ENCODE peak calls at places on chromosome 14, in four cellular contexts. F is adrenal gland, T is trophoblast cell, X is uterus. H is an unnamed sample. For H3K4me1, the result is how much of the 10 kb centered on the place peaks cover.

GRCh38 chr14:22297376-22297775 is 291.6 kb downstream of the DAD1 start:
- DNase-seq in F (no peak), T (peak), X (no peak), H (no peak)

GRCh38 chr14:54355698-54356097 is 41.1 kb upstream of the CDKN3 start:
- DNase-seq in F (no peak), T (no peak), X (no peak), H (no peak)

GRCh38 chr14:59239030-59239429 is 50.6 kb downstream of the DAAM1 start:
- DNase-seq in F (no peak), T (no peak), X (no peak), H (no peak)

GRCh38 chr14:105660816-105661531 is 134.6 kb downstream of the TMEM121 start:
- DNase-seq in F (no peak), T (no peak), X (no peak), H (no peak)

GRCh38 chr14:58501214-58501816 is 73.8 kb downstream of the KIAA0586 start:
- DNase-seq in F (peak), T (peak), X (no peak), H (peak)

GRCh38 chr14:57493467-57494181 is at the start of gene CCDC198:
- DNase-seq in F (no peak), T (no peak), X (no peak), H (peak)

GRCh38 chr14:77980475-77981321 is 180.8 kb downstream of the ADCK1 start:
- DNase-seq in F (peak), T (peak), X (no peak), H (peak)

GRCh38 chr14:58749066-58749669 is 111.4 kb downstream of the DACT1 start:
- DNase-seq in F (peak), T (peak), X (no peak), H (peak)

GRCh38 chr14:24463806-24464785 is 21.5 kb upstream of the SDR39U1 start:
- DNase-seq in F (no peak), T (no peak), X (no peak), H (no peak)

GRCh38 chr14:95038521-95039250 is 118.6 kb downstream of the DICER1 start:
- DNase-seq in F (no peak), T (no peak), X (no peak), H (no peak)

GRCh38 chr14:66746316-66747006 is 238.5 kb downstream of the GPHN start:
- DNase-seq in F (peak), T (peak), X (no peak), H (peak)

GRCh38 chr14:51093371-51094281 is 1.3 kb downstream of the TRIM9 start:
- DNase-seq in F (no peak), T (peak), X (peak), H (no peak)

DNA sequence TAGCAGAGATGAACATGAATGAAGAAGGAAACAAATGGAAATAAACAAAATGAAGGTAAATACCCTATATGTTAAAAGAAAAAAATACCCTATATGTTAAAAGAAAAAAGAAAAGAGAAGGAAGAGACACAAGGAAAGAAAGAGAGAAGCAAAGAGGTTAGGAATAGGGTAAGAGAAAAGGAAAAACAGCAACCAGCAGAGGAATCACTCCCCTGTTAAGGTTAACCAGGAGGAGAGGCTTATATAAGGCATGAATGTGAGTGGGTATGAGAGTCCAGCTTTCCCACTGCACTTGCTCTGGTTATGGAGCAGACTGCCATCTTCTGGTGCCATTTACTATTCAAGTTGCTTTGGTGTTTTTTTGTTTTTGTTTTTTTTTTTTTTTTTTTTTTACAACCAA is 3.1 kb downstream of the PPP1R3E start:
- DNase-seq in F (peak), T (peak), X (no peak), H (peak)
- H3K4me3 ChIP-seq in F (no peak), T (no peak), X (no peak), H (no peak)

GRCh38 chr14:99744873-99745224 is 48.4 kb upstream of the EML1 start:
- DNase-seq in F (no peak), T (no peak), X (no peak), H (no peak)

GRCh38 chr14:99742074-99742473 is 51.1 kb upstream of the EML1 start:
- DNase-seq in F (no peak), T (no peak), X (no peak), H (no peak)

GRCh38 chr14:99742509-99743487 is 50.4 kb upstream of the EML1 start:
- DNase-seq in F (no peak), T (no peak), X (no peak), H (no peak)

GRCh38 chr14:99745307-99745951 is 47.8 kb upstream of the EML1 start:
- DNase-seq in F (no peak), T (no peak), X (no peak), H (peak)

DNA sequence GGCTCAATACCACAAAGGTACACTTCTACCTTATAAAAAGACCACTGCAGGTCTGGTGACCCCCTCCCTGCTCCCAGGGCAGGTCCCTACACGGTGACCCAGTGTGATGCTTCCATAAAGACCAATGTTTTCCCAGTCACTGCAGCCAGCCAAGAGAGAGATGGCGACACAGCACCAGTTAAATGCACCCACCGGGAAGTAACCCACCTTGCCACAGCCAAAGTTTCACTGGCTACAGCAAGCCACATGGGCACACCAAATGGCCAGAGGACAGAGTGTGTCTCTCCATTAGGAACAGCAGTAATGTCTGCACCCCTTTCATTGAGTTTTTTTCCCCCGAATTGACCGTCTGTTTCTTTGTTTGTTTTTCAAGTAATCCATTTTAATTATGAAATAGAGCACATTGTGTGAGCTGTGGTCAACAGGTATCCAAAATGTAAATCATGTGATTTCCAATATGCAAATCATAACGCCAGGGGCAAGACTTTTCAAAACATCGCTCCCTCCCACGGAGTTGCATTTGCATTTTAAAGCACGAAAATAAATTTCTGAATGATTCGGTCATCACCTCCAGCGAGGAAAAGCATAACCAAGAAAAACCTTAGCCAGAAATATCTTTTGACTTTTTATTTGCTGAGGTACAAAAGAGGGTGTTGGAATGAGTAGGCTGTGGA is 48.9 kb upstream of the EML1 start:
- DNase-seq in F (no peak), T (peak), X (no peak), H (no peak)
- H3K4me1 ChIP-seq in F (under half), T (under half), X (under half), H (under half)

GRCh38 chr14:72183631-72184030 is 251.4 kb downstream of the RGS6 start:
- DNase-seq in F (no peak), T (no peak), X (no peak), H (no peak)

GRCh38 chr14:72182773-72183432 is 250.7 kb downstream of the RGS6 start:
- DNase-seq in F (no peak), T (no peak), X (no peak), H (no peak)

GRCh38 chr14:72186461-72187035 is 254.3 kb downstream of the RGS6 start:
- DNase-seq in F (peak), T (no peak), X (no peak), H (no peak)
- H3K27ac ChIP-seq in F (no peak), T (no peak), X (no peak), H (no peak)

GRCh38 chr14:69766984-69767368 is at the start of gene SRSF5:
- DNase-seq in F (peak), T (peak), X (peak), H (peak)

GRCh38 chr14:69767369-69767999 is 542 bp downstream of the SRSF5 start:
- DNase-seq in F (peak), T (peak), X (peak), H (peak)

GRCh38 chr14:69769623-69770022 is 2.7 kb downstream of the SRSF5 start:
- DNase-seq in F (peak), T (peak), X (no peak), H (no peak)

GRCh38 chr14:69770559-69770958 is 3.6 kb downstream of the SRSF5 start:
- DNase-seq in F (no peak), T (no peak), X (no peak), H (no peak)

DNA sequence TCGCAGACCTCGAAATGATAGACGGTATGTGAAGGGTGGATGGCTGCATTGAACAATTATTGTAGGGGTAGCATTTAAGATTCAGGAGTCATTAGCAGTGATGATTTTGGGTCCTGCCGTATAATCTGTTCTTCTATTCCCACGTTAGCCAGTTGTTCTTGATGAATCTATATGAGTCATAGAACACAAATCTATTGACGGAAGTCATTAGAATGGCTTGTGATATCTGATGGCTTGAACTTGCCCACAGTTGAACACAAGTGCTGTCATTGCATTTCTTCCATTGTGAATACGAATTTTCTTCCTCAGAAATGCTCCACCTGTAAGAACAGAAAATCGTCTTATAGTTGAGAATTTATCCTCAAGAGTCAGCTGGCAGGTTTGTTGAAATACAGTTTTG is 1.9 kb downstream of the SRSF5 start:
- DNase-seq in F (no peak), T (peak), X (no peak), H (peak)
- H3K4me3 ChIP-seq in F (peak), T (no peak), X (peak), H (peak)

GRCh38 chr14:100436745-100437406 is 113.7 kb downstream of the SLC25A47 start:
- DNase-seq in F (no peak), T (no peak), X (no peak), H (no peak)

GRCh38 chr14:100440207-100440631 is 117.1 kb downstream of the SLC25A47 start:
- DNase-seq in F (peak), T (peak), X (peak), H (peak)

GRCh38 chr14:100438678-100439592 is 115.8 kb downstream of the SLC25A47 start:
- DNase-seq in F (peak), T (peak), X (peak), H (peak)

GRCh38 chr14:100439781-100440180 is 116.6 kb downstream of the SLC25A47 start:
- DNase-seq in F (peak), T (no peak), X (peak), H (peak)

DNA sequence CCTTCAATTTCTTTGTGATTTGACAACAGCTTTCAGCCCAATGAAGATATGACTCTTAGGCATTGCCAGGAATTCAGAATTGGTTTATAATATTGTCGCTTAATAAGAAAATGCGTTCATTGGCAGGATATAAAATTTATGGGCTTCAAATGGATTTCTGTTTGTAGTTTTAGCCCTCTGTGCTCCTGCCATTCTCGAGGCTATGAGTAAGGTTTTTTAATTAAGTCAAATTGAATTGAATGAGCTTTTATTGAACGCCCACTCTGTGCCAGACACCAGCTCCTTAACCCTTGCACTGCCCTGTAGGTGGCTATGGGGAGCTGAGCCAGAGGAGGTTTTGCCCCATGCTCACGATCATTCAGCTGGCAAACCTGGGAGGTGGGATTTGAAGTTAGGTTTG is 115.1 kb downstream of the SLC25A47 start:
- DNase-seq in F (no peak), T (no peak), X (no peak), H (no peak)
- H3K4me1 ChIP-seq in F (half or more), T (under half), X (under half), H (under half)

GRCh38 chr14:68564826-68565760 is 227.8 kb downstream of the ZFP36L1 start:
- DNase-seq in F (no peak), T (peak), X (no peak), H (no peak)

GRCh38 chr14:68566075-68566474 is 226.8 kb downstream of the ZFP36L1 start:
- DNase-seq in F (no peak), T (no peak), X (no peak), H (no peak)

GRCh38 chr14:68562911-68563255 is 230.0 kb downstream of the ZFP36L1 start:
- DNase-seq in F (no peak), T (no peak), X (no peak), H (no peak)

GRCh38 chr14:68563256-68564131 is 229.4 kb downstream of the ZFP36L1 start:
- DNase-seq in F (no peak), T (peak), X (peak), H (no peak)

GRCh38 chr14:68564236-68564825 is 228.5 kb downstream of the ZFP36L1 start:
- DNase-seq in F (no peak), T (peak), X (no peak), H (no peak)
- H3K27ac ChIP-seq in F (peak), T (peak), X (peak), H (no peak)

GRCh38 chr14:36518586-36519430 is 1.2 kb downstream of the NKX2-1 start:
- DNase-seq in F (no peak), T (no peak), X (no peak), H (no peak)

GRCh38 chr14:36520601-36521525 is 831 bp upstream of the NKX2-1 start:
- DNase-seq in F (no peak), T (no peak), X (no peak), H (peak)

GRCh38 chr14:36521598-36522345 is 1.7 kb upstream of the NKX2-1 start:
- DNase-seq in F (no peak), T (no peak), X (no peak), H (no peak)

GRCh38 chr14:36518031-36518585 is 1.9 kb downstream of the NKX2-1 start:
- DNase-seq in F (no peak), T (no peak), X (no peak), H (no peak)

GRCh38 chr14:36519431-36520321 is at the start of gene NKX2-1:
- DNase-seq in F (no peak), T (no peak), X (no peak), H (no peak)
- H3K4me3 ChIP-seq in F (peak), T (peak), X (peak), H (peak)

DNA sequence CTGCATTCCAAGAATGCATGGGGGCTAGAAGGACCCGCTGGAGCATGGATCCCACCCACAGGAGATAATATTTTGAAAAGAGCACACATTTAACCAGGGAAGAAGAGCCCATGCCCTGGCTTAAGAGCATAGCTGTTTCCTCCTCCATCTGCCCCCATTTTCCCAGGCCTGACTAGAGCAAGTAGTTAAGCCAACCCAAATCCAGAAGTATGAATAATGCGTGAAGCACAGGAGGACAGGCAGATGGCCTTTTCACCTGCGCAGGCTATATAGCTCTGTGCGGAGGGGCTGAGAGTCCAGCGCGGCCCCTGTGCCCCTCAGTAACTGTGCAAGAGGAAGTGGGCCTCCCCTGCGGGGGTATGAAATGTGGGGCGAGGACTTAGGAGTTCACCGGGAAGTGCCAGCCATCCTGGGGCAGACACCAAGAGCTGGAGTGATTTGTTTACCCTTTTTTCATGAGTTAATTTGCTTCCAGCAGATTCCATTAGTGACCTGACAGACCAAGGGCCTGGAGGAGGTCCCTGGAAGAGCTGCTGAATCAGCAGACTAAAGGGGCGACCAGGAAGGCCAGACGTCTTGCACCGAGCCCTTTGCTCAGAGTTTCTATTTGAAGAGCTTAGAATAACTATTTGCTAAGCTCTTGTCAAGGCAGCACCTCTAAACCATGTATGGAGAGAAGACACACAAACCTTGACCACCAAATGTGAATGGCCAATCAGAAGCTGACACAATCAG is 37.2 kb downstream of the DPF3 start:
- DNase-seq in F (no peak), T (no peak), X (no peak), H (no peak)
- H3K4me1 ChIP-seq in F (under half), T (under half), X (under half), H (under half)

DNA sequence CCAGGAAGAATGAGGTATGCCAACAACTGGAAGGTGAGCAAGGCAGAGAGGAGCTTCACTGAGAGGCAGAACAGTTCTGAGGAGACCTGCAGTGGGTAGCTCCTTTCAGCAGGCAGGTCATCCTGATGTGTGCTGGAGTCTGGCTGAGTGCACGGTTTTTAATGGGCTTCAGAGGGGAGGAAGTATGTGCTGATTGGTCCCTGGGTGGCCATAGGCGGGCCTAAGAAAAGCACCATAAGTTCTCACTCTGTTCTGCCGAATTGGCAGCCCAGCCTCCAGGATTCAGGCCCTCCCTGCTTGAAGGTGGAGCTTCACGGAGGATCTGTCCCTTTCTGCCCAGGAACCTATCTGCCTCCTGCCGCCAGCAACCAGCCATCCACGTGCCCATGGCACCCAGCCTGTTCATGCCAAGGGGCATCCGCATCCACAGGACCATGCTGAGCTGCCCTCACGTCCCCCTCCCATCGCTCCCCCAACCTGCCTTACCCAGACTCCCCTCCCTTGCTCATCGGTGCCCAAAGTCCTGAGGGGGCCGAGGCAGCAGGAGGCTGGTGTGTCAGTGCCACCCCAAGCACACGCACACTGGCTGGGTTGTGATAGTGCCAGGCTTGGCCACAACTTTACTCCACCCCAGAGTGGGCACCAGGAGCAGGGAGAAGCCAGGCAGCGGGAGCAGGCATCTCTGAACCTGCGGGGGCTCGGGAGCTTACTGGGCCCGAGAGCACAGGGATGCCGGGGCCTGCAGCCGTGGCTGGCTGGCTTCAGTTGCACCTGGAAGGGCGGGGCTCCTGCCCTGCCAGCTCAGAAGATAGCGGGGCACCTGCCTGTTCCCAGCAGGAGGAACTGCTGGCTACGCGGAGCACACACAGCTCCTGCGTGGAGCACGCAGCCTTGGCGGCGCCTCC is 608.4 kb upstream of the FOXG1 start:
- DNase-seq in F (no peak), T (no peak), X (no peak), H (no peak)
- H3K27ac ChIP-seq in F (no peak), T (no peak), X (no peak), H (no peak)

GRCh38 chr14:61218157-61218556 is 63.0 kb downstream of the TMEM30B start:
- DNase-seq in F (no peak), T (no peak), X (no peak), H (no peak)
- H3K4me3 ChIP-seq in F (no peak), T (no peak), X (no peak), H (no peak)